ENCODE peak calls at places on chromosomes 3 and 15, in five cellular contexts. Y is GM23338, J is GM23248, Q is neural progenitor cell, C is MM.1S. A is an unnamed sample.

GRCh38 chr3:58049143-58049785 is 41.0 kb downstream of the FLNB start:
- DNase-seq in Y (peak; percentile 96), J (peak; percentile 84), Q (peak; percentile 80), C (no peak), A (peak; percentile 99)

GRCh38 chr3:136819784-136820640 is 1.1 kb downstream of the SLC35G2 start:
- DNase-seq in Y (peak; percentile 88), J (peak; percentile 84), Q (peak; percentile 78), C (no peak), A (peak; percentile 19)

GRCh38 chr15:85899927-85900326 is 105.2 kb upstream of the KLHL25 start:
- DNase-seq in Y (no peak), J (no peak), Q (no peak), C (no peak), A (no peak)

GRCh38 chr15:83283813-83284562 is 476 bp downstream of the BNC1 start:
- DNase-seq in Y (peak; percentile 42), J (peak; percentile 60), Q (peak; percentile 57), C (no peak), A (no peak)

GRCh38 chr3:31028766-31029165 is 134.3 kb upstream of the GADL1 start:
- DNase-seq in Y (no peak), J (no peak), Q (no peak), C (no peak), A (no peak)

GRCh38 chr3:134640872-134641470 is 9.9 kb downstream of the KY start:
- DNase-seq in Y (peak; percentile 79), J (peak; percentile 43), Q (peak; percentile 59), C (no peak), A (peak; percentile 22)

GRCh38 chr3:36814071-36814717 is 49.8 kb upstream of the DCLK3 start:
- DNase-seq in Y (no peak), J (no peak), Q (no peak), C (no peak), A (no peak)

GRCh38 chr3:125231895-125232294 is 19.3 kb upstream of the SLC12A8 start:
- DNase-seq in Y (no peak), J (peak; percentile 81), Q (no peak), C (no peak), A (peak; percentile 16)

GRCh38 chr3:39056151-39056550 is 4.3 kb downstream of the WDR48 start:
- DNase-seq in Y (no peak), J (peak; percentile 22), Q (no peak), C (no peak), A (no peak)

GRCh38 chr15:101256756-101257155 is 4.9 kb upstream of the CHSY1 start:
- DNase-seq in Y (peak; percentile 52), J (peak; percentile 59), Q (no peak), C (peak; percentile 48), A (peak; percentile 13)

GRCh38 chr3:133457465-133458067 is 57.7 kb downstream of the BFSP2 start:
- DNase-seq in Y (no peak), J (no peak), Q (no peak), C (no peak), A (peak; percentile 33)

GRCh38 chr3:62703423-62704167 is 171.6 kb downstream of the CADPS start:
- DNase-seq in Y (no peak), J (no peak), Q (no peak), C (no peak), A (no peak)

GRCh38 chr15:38474155-38474757 is 20.3 kb downstream of the FAM98B start:
- DNase-seq in Y (peak; percentile 61), J (peak; percentile 82), Q (peak; percentile 68), C (peak; percentile 42), A (peak; percentile 66)

GRCh38 chr3:19221081-19221480 is 72.8 kb downstream of the KCNH8 start:
- DNase-seq in Y (no peak), J (no peak), Q (no peak), C (no peak), A (peak; percentile 40)

GRCh38 chr3:131501949-131502348 is 822 bp downstream of the MRPL3 start:
- DNase-seq in Y (no peak), J (no peak), Q (no peak), C (no peak), A (peak; percentile 2)

GRCh38 chr15:89164712-89165211 is 56.6 kb downstream of the RLBP1 start:
- DNase-seq in Y (no peak), J (no peak), Q (no peak), C (no peak), A (no peak)

GRCh38 chr3:27943106-27943505 is 221.0 kb upstream of the EOMES start:
- DNase-seq in Y (peak; percentile 85), J (peak; percentile 61), Q (peak; percentile 59), C (no peak), A (peak; percentile 55)

GRCh38 chr3:43996379-43997301 is 245.0 kb upstream of the TOPAZ1 start:
- DNase-seq in Y (peak; percentile 76), J (peak; percentile 58), Q (peak; percentile 81), C (peak; percentile 72), A (no peak)
- TF ChIP-seq EZH2 in Y (peak; percentile 58), J (peak; percentile 82), Q (peak; percentile 67), C (no peak), A (no peak)

GRCh38 chr15:60349589-60349988 is 48.2 kb downstream of the ANXA2 start:
- DNase-seq in Y (no peak), J (no peak), Q (no peak), C (no peak), A (no peak)

GRCh38 chr15:60346077-60346476 is 51.7 kb downstream of the ANXA2 start:
- DNase-seq in Y (no peak), J (no peak), Q (no peak), C (no peak), A (no peak)

GRCh38 chr15:60346653-60347052 is 51.1 kb downstream of the ANXA2 start:
- DNase-seq in Y (no peak), J (no peak), Q (no peak), C (no peak), A (no peak)

GRCh38 chr15:60345616-60346015 is 52.2 kb downstream of the ANXA2 start:
- DNase-seq in Y (no peak), J (no peak), Q (no peak), C (no peak), A (no peak)

GRCh38 chr15:60347480-60348069 is 50.2 kb downstream of the ANXA2 start:
- DNase-seq in Y (no peak), J (no peak), Q (no peak), C (no peak), A (no peak)
- H3F3A ChIP-seq in Y (no peaks in the 10 kb centered on the region), J (peaks cover 95% of the 10 kb centered on the region), Q (no peaks in the 10 kb centered on the region), C (no peaks in the 10 kb centered on the region), A (peaks cover 39% of the 10 kb centered on the region)

GRCh38 chr3:16219777-16220176 is 45.0 kb downstream of the DPH3 start:
- DNase-seq in Y (no peak), J (no peak), Q (no peak), C (no peak), A (no peak)
- TF ChIP-seq EZH2 in Y (no peak), J (no peak), Q (no peak), C (no peak), A (no peak)

DNA sequence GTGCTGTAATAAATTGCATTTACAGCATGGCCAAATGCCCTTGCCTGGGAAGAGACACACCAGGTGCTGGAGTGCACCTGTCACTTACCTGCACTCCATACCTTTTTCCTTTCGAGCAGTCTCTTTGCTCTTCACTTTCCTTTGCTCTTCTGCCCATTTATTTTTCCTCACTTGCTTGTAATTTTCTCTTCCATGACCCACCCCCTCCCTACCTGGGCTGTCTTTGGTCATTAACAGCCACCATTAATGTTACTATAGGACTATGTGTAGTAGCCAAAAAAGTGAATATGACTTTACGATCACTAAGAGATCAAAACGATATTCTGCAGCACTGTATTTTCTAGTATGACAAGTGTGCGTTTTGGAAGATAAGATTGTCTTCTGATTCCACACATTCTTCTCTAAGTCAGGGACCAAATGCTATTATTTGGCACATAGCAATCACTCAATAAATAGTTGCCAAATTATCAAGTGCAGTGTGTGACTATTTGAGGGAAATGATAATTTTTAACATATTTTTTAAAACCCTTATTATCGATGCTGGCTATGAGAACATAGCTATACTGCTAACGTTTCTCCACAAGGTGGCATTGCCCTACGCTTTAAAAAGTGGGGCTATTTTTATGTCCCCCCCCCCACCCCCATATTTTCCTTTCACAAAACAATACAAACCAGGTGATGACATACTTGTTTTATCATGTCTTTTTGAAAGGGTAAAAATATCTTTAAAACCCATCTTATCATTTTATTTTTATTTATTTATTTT is 114.4 kb downstream of the GHSR start:
- DNase-seq in Y (no peak), J (no peak), Q (no peak), C (no peak), A (no peak)
- H3F3A ChIP-seq in Y (no peaks in the 10 kb centered on the region), J (peaks cover 36% of the 10 kb centered on the region), Q (peaks cover 3% of the 10 kb centered on the region), C (no peaks in the 10 kb centered on the region), A (no peaks in the 10 kb centered on the region)

GRCh38 chr15:76336254-76337046 is at the start of gene ISL2:
- DNase-seq in Y (peak; percentile 97), J (peak; percentile 90), Q (peak; percentile 97), C (peak; percentile 79), A (peak; percentile 92)

GRCh38 chr15:76339302-76340197 is 3.0 kb downstream of the ISL2 start:
- DNase-seq in Y (peak; percentile 60), J (peak; percentile 57), Q (peak; percentile 62), C (no peak), A (no peak)

GRCh38 chr15:76337047-76337738 is 620 bp downstream of the ISL2 start:
- DNase-seq in Y (peak; percentile 33), J (peak; percentile 63), Q (peak; percentile 39), C (no peak), A (peak; percentile 53)

GRCh38 chr15:76338555-76339301 is 2.2 kb downstream of the ISL2 start:
- DNase-seq in Y (no peak), J (no peak), Q (peak; percentile 23), C (no peak), A (no peak)

DNA sequence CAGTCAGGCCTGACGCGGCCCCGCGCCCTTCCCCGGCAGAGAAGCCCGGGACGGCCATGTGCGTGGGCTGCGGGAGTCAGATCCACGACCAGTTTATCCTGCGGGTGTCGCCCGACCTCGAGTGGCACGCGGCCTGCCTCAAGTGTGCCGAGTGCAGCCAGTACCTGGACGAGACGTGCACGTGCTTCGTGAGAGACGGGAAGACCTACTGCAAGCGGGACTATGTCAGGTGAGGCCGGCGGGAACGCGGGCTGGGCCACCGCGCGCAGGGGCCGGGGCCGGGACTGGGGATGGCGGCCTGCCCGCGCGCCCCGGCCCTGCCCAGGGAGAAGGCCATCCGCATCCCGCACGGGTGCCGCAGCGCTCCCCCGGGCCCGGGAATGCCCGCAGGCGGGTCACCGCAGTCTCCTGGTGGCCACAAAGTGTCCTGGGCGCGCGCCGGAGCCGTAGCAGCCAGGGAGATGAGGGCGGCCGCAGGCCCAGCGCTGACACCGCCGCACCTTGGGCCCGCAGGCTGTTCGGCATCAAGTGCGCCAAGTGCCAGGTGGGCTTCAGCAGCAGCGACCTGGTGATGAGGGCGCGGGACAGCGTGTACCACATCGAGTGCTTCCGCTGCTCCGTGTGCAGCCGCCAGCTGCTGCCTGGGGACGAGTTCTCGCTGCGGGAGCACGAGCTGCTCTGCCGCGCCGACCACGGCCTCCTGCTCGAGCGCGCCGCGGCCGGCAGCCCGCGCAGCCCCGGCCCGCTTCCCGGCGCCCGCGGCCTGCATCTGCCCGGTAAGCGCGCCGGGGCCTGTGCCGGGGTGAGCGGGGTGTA is 1.4 kb downstream of the ISL2 start:
- DNase-seq in Y (peak; percentile 59), J (no peak), Q (peak; percentile 75), C (no peak), A (no peak)
- TF ChIP-seq EZH2 in Y (peak; percentile 12), J (no peak), Q (peak; percentile 99), C (no peak), A (no peak)

GRCh38 chr15:92936693-92937092 is 36.6 kb downstream of the CHD2 start:
- DNase-seq in Y (no peak), J (no peak), Q (no peak), C (no peak), A (no peak)
- H3F3A ChIP-seq in Y (peaks cover 3% of the 10 kb centered on the region), J (peaks cover 82% of the 10 kb centered on the region), Q (peaks cover 70% of the 10 kb centered on the region), C (no peaks in the 10 kb centered on the region), A (no peaks in the 10 kb centered on the region)